ENCODE peak calls at places on chromosomes 2 and 18, in eight cellular contexts. W, Z, R, Y, C, L, G and S are unnamed samples.

GRCh38 chr2:9318461-9319337 is 104.6 kb downstream of the ITGB1BP1 start:
- DNase-seq in G (no peak), C (no peak), W (no peak), Y (no peak), R (no peak), Z (no peak), L (no peak), S (no peak)

GRCh38 chr18:76205906-76206305 is 289.1 kb downstream of the ZNF516 start:
- DNase-seq in G (no peak), C (no peak), W (no peak), Z (no peak), R (no peak), Y (no peak), L (no peak), S (no peak)

GRCh38 chr2:84559838-84560237 is 43.5 kb downstream of the DNAH6 start:
- DNase-seq in C (no peak), G (no peak), L (no peak), Y (no peak), R (no peak), W (no peak), Z (no peak), S (no peak)

GRCh38 chr2:42926438-42927333 is 134.3 kb upstream of the HAAO start:
- DNase-seq in Z (no peak), C (no peak), R (no peak), G (no peak), W (no peak), Y (no peak), L (no peak), S (no peak)

GRCh38 chr18:50097702-50098101 is 97.2 kb downstream of the MYO5B start:
- DNase-seq in Y (peak), G (no peak), L (peak), W (no peak), Z (peak), R (no peak), C (no peak), S (no peak)

GRCh38 chr2:196112408-196113039 is 43.9 kb upstream of the DNAH7 start:
- DNase-seq in Y (peak), W (peak), Z (peak), G (no peak), R (peak), L (no peak), C (no peak), S (no peak)

GRCh38 chr18:68355637-68356036 is 359.3 kb downstream of the TMX3 start:
- DNase-seq in W (no peak), Z (no peak), R (no peak), C (no peak), G (no peak), Y (no peak), L (no peak), S (no peak)

GRCh38 chr2:33607905-33608304 is 8.8 kb upstream of the FAM98A start:
- DNase-seq in L (no peak), Z (no peak), W (no peak), G (no peak), Y (no peak), R (no peak), C (no peak), S (no peak)

GRCh38 chr18:22391571-22392359 is 25.9 kb downstream of the CTAGE1 start:
- DNase-seq in Z (peak), Y (peak), L (peak), C (no peak), R (peak), W (peak), G (peak), S (no peak)

GRCh38 chr2:201362396-201362795 is 5.3 kb upstream of the FLACC1 start:
- DNase-seq in R (peak), W (peak), G (no peak), L (no peak), Z (peak), Y (peak), C (no peak), S (no peak)